ENCODE peak calls at places on chromosomes 2 and 18, in nine cellular contexts. S, O, V, N, D, U, X, J and W are unnamed samples.

GRCh38 chr2:64592994-64593655 is 60.6 kb downstream of the SERTAD2 start:
- DNase-seq in D (no peak), U (no peak), O (peak; percentile 35), S (no peak), X (peak; percentile 29), V (no peak), N (peak; percentile 36), J (no peak), W (no peak)

GRCh38 chr2:238462782-238463396 is 36.2 kb downstream of the ASB1 start:
- DNase-seq in V (no peak), D (peak; percentile 11), U (peak; percentile 64), X (no peak), J (peak; percentile 70), S (peak; percentile 56), N (peak; percentile 65), O (no peak), W (no peak)

GRCh38 chr2:234292205-234292954 is 204.5 kb downstream of the ARL4C start:
- DNase-seq in N (no peak), S (peak; percentile 93), D (no peak), J (no peak), V (no peak), U (no peak), X (no peak), O (no peak), W (no peak)

GRCh38 chr18:49697757-49698595 is 115.4 kb downstream of the ACAA2 start:
- DNase-seq in J (peak; percentile 32), X (no peak), S (no peak), D (no peak), U (no peak), O (no peak), N (peak; percentile 61), V (no peak), W (no peak)

GRCh38 chr2:215609089-215610032 is 173.5 kb upstream of the FN1 start:
- DNase-seq in S (no peak), X (no peak), J (no peak), V (no peak), O (no peak), N (peak; percentile 81), D (no peak), U (peak; percentile 49), W (no peak)

GRCh38 chr2:178474560-178474959 is 3.8 kb downstream of the FKBP7 start:
- DNase-seq in U (no peak), D (no peak), X (no peak), S (no peak), O (no peak), V (no peak), N (no peak), J (no peak), W (no peak)

GRCh38 chr2:214232266-214232665 is 178.6 kb upstream of the VWC2L start:
- DNase-seq in U (no peak), O (no peak), V (no peak), N (peak; percentile 66), J (no peak), X (no peak), S (no peak), D (no peak), W (no peak)

GRCh38 chr18:59454909-59455727 is 96.1 kb upstream of the LMAN1 start:
- DNase-seq in X (no peak), O (no peak), D (no peak), N (no peak), U (no peak), V (no peak), J (no peak), S (no peak), W (no peak)

GRCh38 chr2:235070063-235070706 is 118.4 kb downstream of the SH3BP4 start:
- DNase-seq in V (no peak), O (no peak), N (peak; percentile 56), X (no peak), U (no peak), D (no peak), J (peak; percentile 57), S (no peak), W (no peak)

GRCh38 chr2:105455488-105455991 is 56.7 kb upstream of the FHL2 start:
- DNase-seq in S (no peak), J (no peak), V (peak; percentile 73), U (peak; percentile 92), N (peak; percentile 94), D (peak; percentile 61), O (peak; percentile 78), X (peak; percentile 25), W (no peak)

GRCh38 chr2:26630669-26631360 is 10.4 kb downstream of the CIB4 start:
- DNase-seq in O (no peak), D (no peak), U (peak; percentile 79), J (peak; percentile 52), S (no peak), V (no peak), X (no peak), N (peak; percentile 47), W (no peak)

GRCh38 chr2:134623796-134624195 is 95.0 kb downstream of the TMEM163 start:
- DNase-seq in X (no peak), O (no peak), N (no peak), D (no peak), J (no peak), S (no peak), V (no peak), U (no peak), W (no peak)

GRCh38 chr2:240557101-240557751 is 562 bp downstream of the ANKMY1 start:
- DNase-seq in O (no peak), J (peak; percentile 48), N (peak; percentile 53), V (no peak), X (peak; percentile 19), D (no peak), U (no peak), S (no peak), W (no peak)

GRCh38 chr2:119350311-119350998 is 16.2 kb downstream of the C2orf76 start:
- DNase-seq in O (no peak), S (no peak), N (no peak), U (no peak), X (no peak), V (no peak), J (peak; percentile 63), D (no peak), W (no peak)

GRCh38 chr18:64810354-64810753 is 661.5 kb upstream of the LINC00305 start:
- DNase-seq in V (no peak), U (no peak), O (no peak), J (no peak), N (no peak), X (no peak), D (no peak), S (no peak), W (no peak)

GRCh38 chr18:76252880-76253279 is 242.2 kb downstream of the ZNF516 start:
- DNase-seq in N (peak; percentile 38), U (peak; percentile 18), D (no peak), J (peak; percentile 76), V (no peak), X (no peak), S (no peak), O (no peak), W (no peak)

GRCh38 chr2:190023860-190024259 is 38.7 kb downstream of the MSTN start:
- DNase-seq in S (peak; percentile 24), N (peak; percentile 65), X (no peak), V (no peak), U (peak; percentile 53), O (no peak), J (peak; percentile 80), D (peak; percentile 2), W (no peak)

GRCh38 chr2:33129661-33130447 is 183.1 kb downstream of the LTBP1 start:
- DNase-seq in S (no peak), O (no peak), V (no peak), N (no peak), D (no peak), J (no peak), X (no peak), U (no peak), W (no peak)

GRCh38 chr2:2796207-2796606 is 465.1 kb upstream of the MYT1L start:
- DNase-seq in X (no peak), J (no peak), S (no peak), U (no peak), N (no peak), D (no peak), O (no peak), V (peak; percentile 43), W (no peak)
- H3K27ac ChIP-seq in X (no peak overlapping the region), J (no peak overlapping the region), S (no peak overlapping the region), U (no peak overlapping the region), N (no peak overlapping the region), D (no peak overlapping the region), O (no peak overlapping the region), V (no peak overlapping the region), W (no peak overlapping the region)

DNA sequence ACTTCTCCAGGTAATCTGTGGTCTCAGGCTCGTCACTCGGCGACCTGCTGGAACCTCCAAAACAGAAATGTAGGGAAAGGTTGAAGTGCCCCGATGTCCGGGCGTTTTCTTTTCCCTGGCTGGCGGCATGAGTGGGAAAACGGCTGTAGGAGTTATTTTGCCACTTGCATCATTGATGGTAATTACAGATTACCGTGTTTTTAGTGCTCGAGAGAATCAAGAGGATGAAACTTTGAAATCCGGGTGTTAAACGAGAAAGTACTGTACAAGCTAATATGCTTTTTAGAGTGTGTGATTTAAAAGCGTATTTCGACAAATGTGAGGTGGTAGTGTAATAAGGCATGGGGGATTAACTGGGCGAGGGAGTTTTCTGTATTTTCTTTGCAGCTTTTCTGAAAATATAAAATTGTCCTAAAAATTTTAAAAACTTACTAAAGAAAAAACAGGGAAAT is 819 bp downstream of the GRHL1 start:
- DNase-seq in D (no peak), V (no peak), O (no peak), J (peak; percentile 47), U (no peak), X (no peak), S (no peak), N (no peak), W (no peak)
- H3K27ac ChIP-seq in D (no peak overlapping the region), V (no peak overlapping the region), O (peak overlapping the region; percentile 71), J (no peak overlapping the region), U (no peak overlapping the region), X (no peak overlapping the region), S (peak overlapping the region; percentile 35), N (no peak overlapping the region), W (no peak overlapping the region)

DNA sequence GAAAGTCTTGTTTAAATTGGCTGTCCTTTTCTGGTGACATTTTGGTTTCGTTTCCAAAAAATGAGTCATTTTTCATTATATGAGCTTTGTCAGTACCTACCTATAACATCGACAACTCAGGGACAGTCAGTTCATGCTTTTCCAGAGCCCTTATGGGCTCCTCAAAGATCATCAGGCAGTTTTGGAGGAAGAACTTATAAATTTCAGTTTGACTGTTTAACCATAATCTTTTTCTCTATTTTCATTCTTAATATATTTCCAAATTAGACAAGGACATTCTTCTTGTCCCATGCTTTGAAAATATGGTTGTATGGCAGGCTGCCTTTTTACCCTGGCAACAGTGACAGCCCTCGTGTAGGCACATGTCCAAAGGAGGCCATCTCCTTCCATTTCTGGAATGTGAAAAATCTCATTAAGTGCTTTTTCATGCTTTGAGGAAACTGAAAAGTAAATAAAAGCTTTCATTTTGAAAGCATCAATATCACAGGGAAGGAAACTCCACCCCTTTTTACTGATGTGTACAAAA is 7.3 kb upstream of the PROC start:
- DNase-seq in J (no peak), V (no peak), S (no peak), X (no peak), O (no peak), N (peak; percentile 83), U (peak; percentile 85), D (no peak), W (no peak)
- H3K27ac ChIP-seq in J (no peak overlapping the region), V (peak overlapping the region; percentile 74), S (no peak overlapping the region), X (peak overlapping the region; percentile 70), O (peak overlapping the region; percentile 95), N (peak overlapping the region; percentile 87), U (peak overlapping the region; percentile 97), D (no peak overlapping the region), W (no peak overlapping the region)

GRCh38 chr18:3132700-3133099 is 87.1 kb downstream of the MYOM1 start:
- DNase-seq in S (no peak), O (no peak), J (no peak), N (peak; percentile 42), U (no peak), V (no peak), X (no peak), D (no peak), W (no peak)
- H3K27ac ChIP-seq in S (no peak overlapping the region), O (peak overlapping the region; percentile 64), J (no peak overlapping the region), N (no peak overlapping the region), U (no peak overlapping the region), V (no peak overlapping the region), X (no peak overlapping the region), D (no peak overlapping the region), W (no peak overlapping the region)

GRCh38 chr2:72182547-72183460 is 35.1 kb upstream of the CYP26B1 start:
- DNase-seq in N (no peak), U (no peak), D (no peak), J (no peak), X (no peak), V (no peak), S (no peak), O (no peak), W (no peak)
- H3K27ac ChIP-seq in N (no peak overlapping the region), U (no peak overlapping the region), D (no peak overlapping the region), J (no peak overlapping the region), X (no peak overlapping the region), V (no peak overlapping the region), S (no peak overlapping the region), O (no peak overlapping the region), W (no peak overlapping the region)